ENCODE peak calls at places on chromosomes 4 and X, in six cellular contexts. N is pancreas; K is stimulated activated CD8-positive, alpha-beta memory T cell treated with anti-CD3 and anti-CD28 coated beads, Interleukin-15, amount 100 ng/mL, for 24 hours; H is HFFc6; E is central memory CD4-positive, alpha-beta T cell; M is H54. G is an unnamed sample.

GRCh38 chrX:68647156-68647957 is at the start of gene STARD8:
- DNase-seq in N (peak), K (no peak), H (peak), E (no peak), M (peak), G (no peak)

GRCh38 chr4:158161561-158162354 is 11.1 kb downstream of the GASK1B start:
- DNase-seq in N (no peak), K (no peak), H (peak), E (no peak), M (no peak), G (no peak)

GRCh38 chrX:43956034-43956433 is 17.2 kb downstream of the NDP start:
- DNase-seq in N (no peak), K (no peak), H (no peak), E (no peak), M (no peak), G (no peak)

GRCh38 chr4:1542226-1542490 is 135.9 kb upstream of the NKX1-1 start:
- DNase-seq in N (peak), K (no peak), H (no peak), E (no peak), M (no peak), G (no peak)

GRCh38 chr4:86603486-86603885 is 9.4 kb downstream of the PTPN13 start:
- DNase-seq in N (no peak), K (no peak), H (no peak), E (no peak), M (no peak), G (no peak)

GRCh38 chr4:4182835-4183568 is 43.7 kb downstream of the OTOP1 start:
- DNase-seq in N (peak), K (peak), H (no peak), E (no peak), M (peak), G (no peak)

GRCh38 chr4:139253046-139253445 is 27.0 kb downstream of the MGARP start:
- DNase-seq in N (no peak), K (no peak), H (no peak), E (no peak), M (no peak), G (no peak)

GRCh38 chrX:14872355-14872754 is 514 bp downstream of the FANCB start:
- DNase-seq in N (no peak), K (no peak), H (no peak), E (no peak), M (no peak), G (no peak)

GRCh38 chrX:70262952-70263567 is 3.1 kb upstream of the P2RY4 start:
- DNase-seq in N (no peak), K (no peak), H (peak), E (no peak), M (peak), G (no peak)

GRCh38 chr4:177384856-177385396 is 57.3 kb downstream of the AGA start:
- DNase-seq in N (no peak), K (no peak), H (no peak), E (no peak), M (no peak), G (no peak)

GRCh38 chr4:101337688-101338087 is 9.6 kb downstream of the PPP3CA start:
- DNase-seq in N (no peak), K (no peak), H (peak), E (no peak), M (peak), G (no peak)

GRCh38 chrX:140723251-140723650 is 13.7 kb downstream of the LINC00632 start:
- DNase-seq in N (no peak), K (no peak), H (no peak), E (no peak), M (no peak), G (no peak)

GRCh38 chrX:41377624-41378023 is 43.7 kb downstream of the DDX3X start:
- DNase-seq in N (no peak), K (no peak), H (no peak), E (no peak), M (no peak), G (no peak)

GRCh38 chrX:123422875-123423274 is 238.8 kb downstream of the GRIA3 start:
- DNase-seq in N (peak), K (no peak), H (peak), E (no peak), M (no peak), G (no peak)

GRCh38 chr4:142236268-142236667 is 599.9 kb downstream of the IL15 start:
- DNase-seq in N (no peak), K (no peak), H (no peak), E (no peak), M (no peak), G (no peak)

GRCh38 chr4:102168580-102168979 is 176.7 kb downstream of the SLC39A8 start:
- DNase-seq in N (no peak), K (no peak), H (no peak), E (no peak), M (no peak), G (no peak)

GRCh38 chrX:107935200-107935599 is 47.0 kb downstream of the TEX13B start:
- DNase-seq in N (no peak), K (no peak), H (no peak), E (no peak), M (peak), G (no peak)

GRCh38 chr4:56118055-56118454 is 169.3 kb downstream of the CEP135 start:
- DNase-seq in N (no peak), K (no peak), H (no peak), E (no peak), M (no peak), G (no peak)

GRCh38 chrX:16664059-16664458 is 14.1 kb downstream of the S100G start:
- DNase-seq in N (no peak), K (no peak), H (peak), E (no peak), M (no peak), G (no peak)

GRCh38 chr4:13544556-13545393 is 467 bp upstream of the NKX3-2 start:
- DNase-seq in N (peak), K (no peak), H (peak), E (no peak), M (peak), G (peak)

GRCh38 chrX:17987783-17988182 is 126.7 kb upstream of the RAI2 start:
- DNase-seq in N (no peak), K (no peak), H (no peak), E (peak), M (no peak), G (no peak)

GRCh38 chr4:47122592-47123291 is 91.4 kb downstream of the GABRB1 start:
- DNase-seq in N (peak), K (no peak), H (peak), E (peak), M (peak), G (no peak)

GRCh38 chrX:134936542-134936941 is 54.2 kb upstream of the SMIM10 start:
- DNase-seq in N (no peak), K (no peak), H (peak), E (no peak), M (no peak), G (no peak)

GRCh38 chr4:8278421-8279287 is 9.1 kb downstream of the HTRA3 start:
- DNase-seq in N (peak), K (no peak), H (peak), E (no peak), M (peak), G (no peak)

GRCh38 chr4:142043509-142043908 is 407.1 kb downstream of the IL15 start:
- DNase-seq in N (no peak), K (no peak), H (peak), E (no peak), M (no peak), G (no peak)

GRCh38 chr4:62528874-62529273 is 1328.7 kb downstream of the ADGRL3 start:
- DNase-seq in N (no peak), K (no peak), H (no peak), E (no peak), M (no peak), G (no peak)

GRCh38 chrX:133185119-133185518 is 33.0 kb downstream of the TFDP3 start:
- DNase-seq in N (peak), K (no peak), H (no peak), E (no peak), M (no peak), G (no peak)

GRCh38 chrX:133697656-133698055 is 282.4 kb upstream of the GPC4 start:
- DNase-seq in N (no peak), K (no peak), H (no peak), E (no peak), M (no peak), G (no peak)

GRCh38 chr4:137676357-137676998 is 144.2 kb upstream of the PCDH18 start:
- DNase-seq in N (no peak), K (no peak), H (no peak), E (no peak), M (no peak), G (no peak)

GRCh38 chr4:74092957-74093356 is 6.0 kb downstream of the CXCL2 start:
- DNase-seq in N (no peak), K (no peak), H (no peak), E (no peak), M (no peak), G (no peak)

GRCh38 chr4:159235779-159236368 is 133.0 kb downstream of the RAPGEF2 start:
- DNase-seq in N (no peak), K (no peak), H (no peak), E (no peak), M (no peak), G (no peak)

GRCh38 chr4:138088449-138089208 is 153.5 kb downstream of the SLC7A11 start:
- DNase-seq in N (peak), K (no peak), H (no peak), E (no peak), M (no peak), G (no peak)

GRCh38 chr4:153154010-153154975 is 50.0 kb upstream of the TRIM2 start:
- DNase-seq in N (no peak), K (no peak), H (peak), E (peak), M (no peak), G (no peak)

GRCh38 chr4:40193018-40193571 is 3.7 kb upstream of the RHOH start:
- DNase-seq in N (no peak), K (no peak), H (no peak), E (peak), M (no peak), G (no peak)

GRCh38 chr4:115228851-115229250 is 115.4 kb upstream of the NDST4 start:
- DNase-seq in N (no peak), K (no peak), H (no peak), E (no peak), M (no peak), G (no peak)

GRCh38 chrX:132294776-132295495 is 75.7 kb upstream of the RAP2C start:
- DNase-seq in N (no peak), K (no peak), H (no peak), E (no peak), M (no peak), G (no peak)

GRCh38 chr4:128385683-128386304 is 98.2 kb upstream of the PGRMC2 start:
- DNase-seq in N (no peak), K (no peak), H (peak), E (no peak), M (no peak), G (no peak)

G was measured in mesenteric fat pad.